ENCODE peak calls at places on chromosomes 5 and 9, in eight cellular contexts. W is suprapubic skin, N is retinal pigment epithelial cell, Y is AG04450, P is endothelial cell, Q is HepG2, G is pancreas, E is kidney. F is an unnamed sample.

GRCh38 chr5:178304761-178305645 is 72.4 kb upstream of the PHYKPL start:
- DNase-seq in N (no peak), G (no peak), E (peak; percentile 58), W (peak; percentile 33), P (no peak), Y (no peak), Q (no peak), F (no peak)

GRCh38 chr5:127587246-127587917 is 61.5 kb upstream of the CTXN3 start:
- DNase-seq in E (no peak), Y (no peak), P (no peak), G (no peak), N (no peak), Q (no peak), W (no peak), F (no peak)

GRCh38 chr5:38257236-38258036 is 923 bp upstream of the EGFLAM start:
- DNase-seq in Q (no peak), P (peak; percentile 12), W (no peak), E (no peak), Y (no peak), N (no peak), G (no peak), F (no peak)

GRCh38 chr9:88007291-88007650 is 32.9 kb upstream of the CDK20 start:
- DNase-seq in Y (no peak), G (no peak), N (no peak), P (no peak), Q (no peak), W (no peak), E (no peak), F (no peak)

GRCh38 chr5:9149988-9150387 is 395.9 kb downstream of the SEMA5A start:
- DNase-seq in G (no peak), E (no peak), P (no peak), W (no peak), N (no peak), Y (peak; percentile 83), Q (no peak), F (peak; percentile 97)

GRCh38 chr5:36740259-36740898 is 134.0 kb downstream of the SLC1A3 start:
- DNase-seq in Y (no peak), E (no peak), Q (no peak), N (no peak), G (peak; percentile 49), P (no peak), W (no peak), F (no peak)

GRCh38 chr9:93958875-93959682 is 3.9 kb upstream of the BARX1 start:
- DNase-seq in Q (no peak), W (no peak), E (no peak), G (no peak), P (no peak), N (no peak), Y (no peak), F (peak; percentile 32)

GRCh38 chr5:95331358-95331757 is 46.5 kb upstream of the MCTP1 start:
- DNase-seq in P (no peak), G (no peak), E (no peak), Q (no peak), Y (no peak), N (no peak), W (no peak), F (no peak)

DNA sequence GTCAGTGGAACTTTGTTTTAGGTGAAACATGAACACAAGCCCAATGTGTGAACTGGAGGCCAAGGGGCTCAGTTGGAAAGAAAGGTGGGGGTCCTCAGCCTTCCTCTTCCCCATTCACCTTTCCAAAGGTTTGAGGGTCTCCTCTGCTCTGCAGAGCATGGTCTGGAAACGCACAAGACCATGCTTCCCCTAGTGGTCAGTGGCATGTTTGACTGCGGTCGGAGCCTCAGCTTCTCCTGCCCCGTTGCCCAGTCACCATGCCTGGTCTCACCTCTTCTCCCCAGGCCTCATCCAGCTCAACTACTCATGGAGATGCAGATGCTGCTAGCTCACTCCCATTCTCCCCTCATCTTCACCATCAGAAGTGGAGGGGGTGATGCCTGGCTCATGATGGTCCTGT is 340.3 kb downstream of the GADD45G start:
- DNase-seq in G (no peak), P (peak; percentile 24), Y (no peak), W (no peak), Q (no peak), N (no peak), E (no peak), F (no peak)
- TF ChIP-seq CTCF in G (no peak), P (peak; percentile 43), Y (no peak), W (no peak), Q (peak; percentile 30), N (peak; percentile 37), E (no peak), F (peak; percentile 15)

DNA sequence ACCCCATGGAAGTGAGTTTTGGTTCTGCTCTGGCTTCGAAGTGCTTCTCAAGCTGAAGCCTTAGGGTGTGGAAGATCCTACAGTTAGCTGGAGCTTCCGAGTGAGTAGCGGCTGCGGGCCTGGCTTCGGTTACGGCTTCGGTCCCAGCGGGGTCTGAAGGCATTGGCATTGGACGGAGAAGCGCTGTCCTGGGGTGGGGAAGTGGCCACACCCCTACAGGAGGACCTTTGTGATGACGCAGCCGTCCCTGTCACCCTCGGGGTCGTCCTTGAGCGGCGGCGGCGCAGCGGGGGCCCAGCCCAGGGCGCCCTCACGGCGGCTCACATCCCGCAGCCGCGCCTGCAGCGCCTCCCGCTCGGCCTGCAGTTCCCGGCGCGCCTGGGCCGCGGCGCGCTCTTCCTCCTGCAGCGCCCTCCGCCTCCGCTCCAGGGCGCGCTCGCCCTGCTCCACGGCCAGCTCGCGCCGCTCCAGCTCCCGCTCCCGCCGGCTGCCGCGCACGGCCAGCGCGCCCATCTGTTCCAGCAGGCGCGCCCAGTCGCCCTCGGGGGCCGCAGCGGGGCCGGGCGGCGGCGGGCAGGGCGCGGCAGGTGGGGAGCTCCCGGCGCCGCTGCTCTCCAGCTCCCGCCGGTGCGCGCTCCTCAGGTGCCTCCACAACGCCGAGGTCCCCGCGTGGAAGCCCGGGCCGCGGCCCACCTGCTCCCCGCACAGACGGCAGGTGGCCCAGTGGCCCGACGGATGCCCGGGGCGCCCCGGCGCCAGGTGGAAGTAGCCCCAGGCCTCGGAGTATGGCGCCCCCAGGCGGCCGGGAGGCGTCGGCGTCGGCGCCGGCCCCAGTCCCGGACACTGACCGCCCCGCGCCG is 9.9 kb downstream of the ZBED3 start:
- DNase-seq in N (no peak), P (peak; percentile 88), Y (peak; percentile 11), E (peak; percentile 88), W (peak; percentile 67), Q (no peak), G (peak; percentile 49), F (peak; percentile 60)
- TF ChIP-seq CTCF in N (peak; percentile 63), P (peak; percentile 97), Y (peak; percentile 46), E (peak; percentile 62), W (peak; percentile 23), Q (no peak), G (peak; percentile 64), F (no peak)

DNA sequence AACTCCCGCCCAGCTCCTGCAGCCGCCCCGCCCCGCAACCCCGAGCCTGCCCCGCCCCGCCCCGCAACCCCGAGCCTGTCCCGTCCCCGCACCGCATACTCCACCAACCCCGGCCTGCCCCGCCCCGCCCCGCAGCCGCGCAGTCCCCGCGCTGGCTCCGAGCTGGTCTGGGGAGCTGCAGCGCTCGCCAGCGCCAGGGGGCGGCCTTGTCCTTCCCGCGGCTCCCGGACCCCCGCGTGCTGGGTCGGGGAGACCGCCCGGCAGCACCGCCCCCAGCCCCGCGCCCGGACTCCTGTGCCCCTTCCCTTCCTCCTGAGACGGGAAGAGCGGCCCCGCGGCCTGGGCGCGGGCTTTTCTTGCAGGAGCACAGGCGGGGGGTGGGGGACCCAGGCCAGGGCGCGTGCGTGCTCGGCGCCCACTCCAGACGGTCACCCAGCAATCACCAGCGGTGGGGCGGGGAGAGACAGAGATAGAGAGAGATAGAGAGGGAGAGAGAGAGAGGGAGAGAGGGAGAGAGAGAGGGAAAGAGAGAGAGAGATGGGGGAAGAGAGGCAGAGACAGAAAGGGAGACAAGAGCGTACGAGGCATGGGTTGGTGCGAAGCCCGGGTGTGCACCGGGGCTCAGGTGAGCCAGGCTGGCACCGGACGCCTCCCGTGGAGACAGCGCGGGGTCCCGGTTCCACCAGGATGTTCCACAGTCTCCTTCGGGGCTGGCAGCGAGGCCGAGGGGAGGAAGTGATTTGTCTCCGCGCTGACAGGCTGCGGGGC is 14.7 kb upstream of the TMEM250 start:
- DNase-seq in N (no peak), G (peak; percentile 15), Y (no peak), Q (no peak), W (no peak), P (peak; percentile 72), E (no peak), F (no peak)
- TF ChIP-seq CTCF in N (peak; percentile 56), G (peak; percentile 9), Y (peak; percentile 41), Q (peak; percentile 63), W (no peak), P (peak; percentile 37), E (no peak), F (peak; percentile 12)

GRCh38 chr5:30804739-30805313 is 388.7 kb upstream of the CDH6 start:
- DNase-seq in Q (no peak), Y (peak; percentile 11), E (no peak), N (no peak), W (no peak), P (no peak), G (no peak), F (no peak)
- TF ChIP-seq CTCF in Q (no peak), Y (peak; percentile 57), E (peak; percentile 11), N (peak; percentile 26), W (no peak), P (no peak), G (no peak), F (no peak)

GRCh38 chr9:96230002-96230401 is 72.0 kb downstream of the HSD17B3 start:
- DNase-seq in G (no peak), P (no peak), W (no peak), Y (no peak), E (no peak), Q (no peak), N (no peak), F (no peak)
- TF ChIP-seq CTCF in G (no peak), P (no peak), W (no peak), Y (peak; percentile 26), E (no peak), Q (no peak), N (no peak), F (peak; percentile 4)

GRCh38 chr9:98484218-98484617 is 224.5 kb downstream of the GABBR2 start:
- DNase-seq in E (no peak), W (no peak), Y (no peak), G (no peak), P (no peak), Q (no peak), N (no peak), F (peak; percentile 44)
- TF ChIP-seq CTCF in E (no peak), W (no peak), Y (peak; percentile 23), G (no peak), P (no peak), Q (no peak), N (peak; percentile 16), F (peak; percentile 16)